ENCODE peak calls at places on chromosomes 1 and 21, in eight cellular contexts. R is esophagus squamous epithelium, Q is H4, F is NCI-H1105, P is HTR-8/SVneo, M is AG09319, D is nucleus accumbens, H is LHCN-M2. E is an unnamed sample.

GRCh38 chr1:115364776-115365155 is 26.7 kb upstream of the NGF start:
- DNase-seq in M (no peak), P (no peak), R (no peak), Q (no peak), H (no peak), D (no peak), F (no peak), E (no peak)

GRCh38 chr1:236851871-236852270 is 56.8 kb downstream of the MTR start:
- DNase-seq in F (no peak), R (no peak), M (no peak), P (no peak), D (no peak), Q (no peak), H (no peak), E (no peak)

GRCh38 chr1:21324368-21325137 is 34.3 kb upstream of the ECE1 start:
- DNase-seq in P (peak), M (peak), H (peak), Q (peak), D (no peak), R (no peak), F (no peak), E (peak)

GRCh38 chr21:34313116-34313515 is 50.7 kb upstream of the KCNE2 start:
- DNase-seq in Q (no peak), D (no peak), M (no peak), P (peak), F (no peak), R (no peak), H (no peak), E (no peak)

GRCh38 chr1:23544444-23545389 is 13.7 kb upstream of the E2F2 start:
- DNase-seq in R (no peak), H (peak), M (no peak), D (peak), P (peak), F (peak), Q (peak), E (peak)

GRCh38 chr1:32485554-32486255 is 20.8 kb downstream of the ZBTB8B start:
- DNase-seq in R (no peak), Q (no peak), F (no peak), P (no peak), M (no peak), D (no peak), H (no peak), E (no peak)

GRCh38 chr21:45294509-45295291 is 7.0 kb upstream of the POFUT2 start:
- DNase-seq in D (no peak), R (no peak), P (peak), M (peak), Q (peak), F (no peak), H (peak), E (no peak)

GRCh38 chr21:14070049-14070893 is 140.5 kb downstream of the LIPI start:
- DNase-seq in H (no peak), M (no peak), P (no peak), R (no peak), F (no peak), Q (no peak), D (no peak), E (no peak)

GRCh38 chr1:187067160-187067559 is 238.4 kb downstream of the PLA2G4A start:
- DNase-seq in D (no peak), R (no peak), F (peak), H (no peak), P (no peak), M (no peak), Q (peak), E (no peak)

GRCh38 chr1:155324717-155325595 is 4.3 kb downstream of the RUSC1 start:
- DNase-seq in R (no peak), P (peak), H (peak), D (no peak), M (no peak), Q (peak), F (peak), E (no peak)

GRCh38 chr1:2835650-2836159 is 34.2 kb upstream of the TTC34 start:
- DNase-seq in R (no peak), P (no peak), D (no peak), Q (no peak), M (no peak), H (no peak), F (no peak), E (no peak)

GRCh38 chr1:117735045-117735992 is 129.5 kb downstream of the TENT5C start:
- DNase-seq in Q (peak), H (peak), R (no peak), F (no peak), M (no peak), P (peak), D (no peak), E (no peak)

GRCh38 chr1:163295949-163296348 is 25.8 kb upstream of the NUF2 start:
- DNase-seq in Q (no peak), R (no peak), D (no peak), M (peak), P (no peak), F (no peak), H (no peak), E (no peak)